ENCODE peak calls at places on chromosomes 11 and 22, in seven cellular contexts. O is type B pancreatic cell; A is Caco-2; K is WTC11; F is breast epithelium; I is CD8-positive, alpha-beta T cell; M is cardiac fibroblast. S is an unnamed sample.

GRCh38 chr22:36191106-36191836 is 10.3 kb downstream of the APOL4 start:
- DNase-seq in O (no peak), A (no peak), K (no peak), F (no peak), I (no peak), M (peak), S (no peak)

GRCh38 chr22:30607300-30607930 is 441 bp downstream of the TCN2 start:
- DNase-seq in O (no peak), A (no peak), K (no peak), F (no peak), I (no peak), M (no peak), S (no peak)

GRCh38 chr11:121950160-121950559 is 165.9 kb downstream of the BLID start:
- DNase-seq in O (no peak), A (no peak), K (no peak), F (no peak), I (no peak), M (no peak), S (no peak)

GRCh38 chr22:35995772-35996171 is 32.9 kb downstream of the RBFOX2 start:
- DNase-seq in O (no peak), A (no peak), K (no peak), F (no peak), I (no peak), M (peak), S (no peak)

GRCh38 chr11:69943066-69943465 is 123.8 kb upstream of the FGF3 start:
- DNase-seq in O (no peak), A (peak), K (peak), F (no peak), I (no peak), M (no peak), S (no peak)

GRCh38 chr11:57475671-57476222 is 15.4 kb downstream of the RTN4RL2 start:
- DNase-seq in O (no peak), A (no peak), K (no peak), F (no peak), I (no peak), M (no peak), S (no peak)

GRCh38 chr11:533586-534196 is 1.7 kb downstream of the HRAS start:
- DNase-seq in O (no peak), A (no peak), K (peak), F (no peak), I (peak), M (no peak), S (no peak)

GRCh38 chr22:25953919-25954318 is 211.9 kb downstream of the MYO18B start:
- DNase-seq in O (no peak), A (no peak), K (no peak), F (no peak), I (no peak), M (no peak), S (no peak)

GRCh38 chr22:19085233-19086043 is 36.8 kb downstream of the DGCR2 start:
- DNase-seq in O (no peak), A (peak), K (no peak), F (no peak), I (no peak), M (peak), S (no peak)

GRCh38 chr11:58030653-58031052 is at the start of gene OR6Q1:
- DNase-seq in O (no peak), A (no peak), K (no peak), F (no peak), I (no peak), M (no peak), S (no peak)

GRCh38 chr11:61054513-61054912 is 47.8 kb upstream of the CD5 start:
- DNase-seq in O (no peak), A (no peak), K (no peak), F (no peak), I (no peak), M (no peak), S (no peak)

DNA sequence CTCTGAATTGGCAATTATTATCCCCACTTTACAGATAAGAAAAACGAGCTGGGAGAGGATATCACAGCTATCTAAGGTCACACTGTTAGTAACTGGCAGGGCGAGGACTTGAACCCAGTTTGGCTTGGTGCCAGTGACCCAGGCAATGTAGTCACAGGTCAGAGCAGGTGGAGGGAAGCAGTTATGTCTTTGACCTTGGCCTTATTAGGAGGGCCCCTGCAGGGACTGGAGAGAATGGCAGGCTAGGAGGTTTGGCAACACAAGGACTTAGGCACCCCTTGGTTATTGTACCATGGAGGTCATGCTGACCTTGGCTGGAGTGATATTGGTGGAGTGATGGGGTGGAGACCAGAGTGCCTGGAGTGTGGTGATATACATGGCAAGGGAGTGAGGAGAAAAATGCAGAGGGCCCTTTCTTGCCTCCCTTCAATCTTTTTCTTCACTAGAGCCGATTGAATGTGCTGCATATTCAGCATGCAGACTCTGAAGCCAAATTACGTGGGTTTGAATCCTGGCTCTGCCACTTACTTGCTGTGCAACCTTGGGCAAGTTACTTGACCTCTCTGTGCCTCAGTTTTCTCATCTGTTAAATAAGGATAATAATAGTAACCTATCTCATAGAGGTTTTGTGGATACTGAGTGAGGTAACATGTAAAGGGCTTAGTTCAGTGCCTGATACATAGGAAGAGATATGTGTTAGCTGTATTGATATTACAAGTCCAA is 92.7 kb upstream of the TBCEL start:
- DNase-seq in O (no peak), A (no peak), K (no peak), F (no peak), I (no peak), M (no peak), S (no peak)
- TF ChIP-seq CTCF in O (peak), A (no peak), K (no peak), F (no peak), I (no peak), M (no peak), S (no peak)

GRCh38 chr22:50696799-50697561 is 24.4 kb downstream of the SHANK3 start:
- DNase-seq in O (no peak), A (peak), K (peak), F (no peak), I (no peak), M (no peak), S (no peak)
- TF ChIP-seq CTCF in O (peak), A (no peak), K (peak), F (no peak), I (no peak), M (peak), S (no peak)

GRCh38 chr11:1793091-1793490 is 29.4 kb upstream of the CTSD start:
- DNase-seq in O (no peak), A (no peak), K (no peak), F (no peak), I (no peak), M (no peak), S (no peak)

GRCh38 chr11:1797391-1798125 is 33.8 kb upstream of the CTSD start:
- DNase-seq in O (no peak), A (no peak), K (no peak), F (no peak), I (no peak), M (no peak), S (no peak)

GRCh38 chr11:1792461-1792860 is 28.7 kb upstream of the CTSD start:
- DNase-seq in O (no peak), A (no peak), K (no peak), F (no peak), I (no peak), M (no peak), S (no peak)

GRCh38 chr11:1791912-1792311 is 28.2 kb upstream of the CTSD start:
- DNase-seq in O (no peak), A (no peak), K (no peak), F (no peak), I (no peak), M (no peak), S (no peak)

DNA sequence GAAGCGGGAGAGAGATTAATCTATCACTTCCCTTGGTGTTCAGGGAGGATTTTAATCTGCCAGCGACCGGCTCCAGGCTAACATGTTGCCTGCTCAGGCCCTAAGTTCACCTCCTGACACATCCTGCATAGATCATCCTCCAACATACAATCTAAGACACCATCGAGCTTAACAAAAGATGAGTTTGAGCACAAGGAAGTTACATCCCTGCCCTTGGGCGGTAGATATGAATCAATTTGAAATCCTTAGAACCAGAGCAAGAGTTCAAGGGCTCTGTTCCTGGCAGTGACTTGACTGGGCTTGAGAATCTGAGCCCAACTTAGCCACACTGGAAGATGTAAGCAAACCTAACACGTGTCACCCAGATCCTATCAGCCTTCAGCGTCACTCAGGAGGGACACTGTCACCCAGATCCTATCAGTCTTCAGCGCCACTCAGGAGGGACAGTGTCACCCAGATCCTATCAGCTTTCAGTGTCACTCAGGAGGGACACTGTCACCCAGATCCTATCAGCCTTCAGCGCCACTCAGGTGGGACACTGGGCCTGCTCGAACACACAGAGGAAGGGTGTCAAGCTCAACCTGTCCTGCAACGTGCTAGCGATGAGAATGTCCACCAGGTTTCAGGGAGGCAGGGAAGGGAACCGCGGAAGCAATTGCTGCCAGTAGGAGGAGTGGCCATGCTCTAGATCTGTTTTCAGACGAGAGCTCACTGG is 32.7 kb upstream of the CTSD start:
- DNase-seq in O (no peak), A (peak), K (no peak), F (no peak), I (no peak), M (no peak), S (no peak)
- TF ChIP-seq CTCF in O (no peak), A (peak), K (no peak), F (peak), I (no peak), M (no peak), S (no peak)

DNA sequence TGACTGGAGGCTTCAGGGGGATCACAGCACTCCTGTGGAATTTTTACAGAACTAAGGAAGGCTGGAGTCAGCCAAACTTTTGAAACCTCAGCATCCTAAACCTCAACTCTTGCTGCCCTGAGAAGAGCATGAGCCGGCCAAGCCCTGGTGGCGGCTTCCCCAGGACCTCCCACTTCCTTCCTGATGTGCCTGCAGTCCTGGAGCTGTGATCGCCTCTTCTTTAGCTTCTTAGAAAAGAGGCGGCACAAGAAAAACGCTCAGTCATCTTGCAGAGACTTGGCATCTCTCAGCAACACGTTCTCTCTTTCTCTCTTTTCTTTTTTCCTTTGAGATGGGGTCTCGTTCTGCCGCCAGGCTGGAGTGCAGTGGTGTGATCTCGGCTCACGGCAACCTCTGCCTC is 40.4 kb upstream of the AMPD3 start:
- DNase-seq in O (no peak), A (no peak), K (no peak), F (no peak), I (no peak), M (peak), S (no peak)
- TF ChIP-seq CTCF in O (no peak), A (no peak), K (no peak), F (no peak), I (no peak), M (no peak), S (no peak)

GRCh38 chr11:72821920-72822799 is 7.9 kb downstream of the ATG16L2 start:
- DNase-seq in O (peak), A (peak), K (peak), F (peak), I (peak), M (peak), S (peak)
- TF ChIP-seq CTCF in O (peak), A (peak), K (no peak), F (no peak), I (no peak), M (no peak), S (no peak)

GRCh38 chr11:17405232-17406005 is 17.0 kb upstream of the KCNJ11 start:
- DNase-seq in O (no peak), A (peak), K (peak), F (peak), I (no peak), M (peak), S (no peak)
- TF ChIP-seq CTCF in O (peak), A (peak), K (no peak), F (peak), I (no peak), M (peak), S (no peak)

DNA sequence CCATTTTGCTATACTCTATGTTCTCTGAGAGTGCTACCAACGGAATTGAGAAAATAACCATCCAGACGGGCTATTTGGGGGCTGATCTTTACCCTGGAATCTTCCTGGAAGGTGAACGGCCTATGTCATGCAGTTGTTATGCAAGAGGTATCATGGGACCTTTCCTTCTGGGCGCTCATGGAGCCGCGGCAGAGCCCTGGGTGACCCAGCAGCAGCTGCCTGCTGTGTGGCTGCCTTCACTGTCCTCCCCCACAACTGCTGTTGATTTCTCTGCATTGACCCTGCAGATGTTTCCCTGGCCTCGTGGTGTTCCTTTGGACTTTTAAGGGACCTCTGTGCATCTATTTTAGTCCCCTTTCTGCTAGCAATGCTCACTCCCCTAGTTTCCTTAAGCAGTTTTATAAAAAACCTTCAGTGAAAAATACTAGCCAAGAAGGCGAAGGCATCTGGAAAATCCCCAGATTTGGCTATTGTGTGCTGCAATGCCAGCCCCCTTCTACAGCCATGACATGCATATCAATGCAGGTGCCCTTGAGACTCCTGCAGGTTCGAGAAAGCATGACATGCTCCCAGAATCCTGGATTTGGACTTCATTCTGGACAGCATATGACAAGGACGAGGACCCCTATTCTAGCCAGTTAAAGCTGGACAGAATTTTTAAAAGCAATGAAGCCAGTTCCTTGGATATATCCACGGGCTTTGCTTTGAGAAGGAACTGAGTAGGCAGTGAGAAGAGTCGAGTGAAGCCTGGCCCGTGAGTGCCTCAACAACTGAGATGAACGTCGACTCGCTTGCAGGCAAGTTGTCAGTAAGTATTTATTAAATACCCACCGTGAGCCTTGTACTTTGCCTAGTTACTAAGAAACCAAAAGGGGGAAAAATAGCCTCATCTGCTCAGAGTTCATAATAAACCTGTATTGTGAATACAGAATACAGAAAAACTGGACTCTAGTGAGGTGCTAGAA is at the start of gene SLC25A18:
- DNase-seq in O (no peak), A (no peak), K (no peak), F (no peak), I (no peak), M (peak), S (no peak)
- TF ChIP-seq CTCF in O (peak), A (peak), K (no peak), F (no peak), I (no peak), M (peak), S (no peak)

GRCh38 chr22:50302041-50302541 is 5.4 kb downstream of the PLXNB2 start:
- DNase-seq in O (no peak), A (no peak), K (no peak), F (no peak), I (no peak), M (no peak), S (no peak)
- TF ChIP-seq CTCF in O (no peak), A (no peak), K (no peak), F (no peak), I (no peak), M (no peak), S (no peak)

S was measured in natural killer cell.